ENCODE peak calls at places on chromosomes 6 and 20, in ten cellular contexts. N is pancreas; B is left lung; J is colonic mucosa; E is mammary epithelial cell; K is lower lobe of right lung; X is NT2/D1; I is CD8-positive, alpha-beta T cell; V is spleen; F is tibial nerve. O is an unnamed sample. For H3K4me1 and H3K9me3, the result is how much of the 10 kb centered on the place peaks cover.

GRCh38 chr6:20202070-20202658 is 10.1 kb downstream of the MBOAT1 start:
- DNase-seq in K (no peak), J (no peak), V (no peak), N (no peak), B (no peak), X (no peak), E (peak), I (no peak), F (no peak), O (no peak)

GRCh38 chr6:1027109-1027794 is 284.6 kb upstream of the FOXQ1 start:
- DNase-seq in E (peak), I (no peak), F (no peak), K (no peak), B (no peak), V (no peak), J (no peak), X (no peak), N (no peak), O (no peak)

GRCh38 chr6:56891754-56892153 is 63.2 kb upstream of the BEND6 start:
- DNase-seq in J (no peak), B (no peak), E (no peak), N (no peak), X (no peak), K (no peak), I (no peak), F (no peak), V (no peak), O (no peak)

GRCh38 chr6:148342146-148343027 is at the start of gene SASH1:
- DNase-seq in E (peak), F (peak), J (peak), B (peak), I (no peak), N (peak), K (peak), X (peak), V (peak), O (peak)

GRCh38 chr6:38443750-38444149 is 196.0 kb downstream of the BTBD9 start:
- DNase-seq in N (no peak), F (no peak), I (no peak), K (no peak), E (no peak), V (no peak), B (no peak), J (no peak), X (no peak), O (no peak)

GRCh38 chr6:73579851-73580246 is 59.0 kb upstream of the EEF1A1 start:
- DNase-seq in E (peak), F (peak), J (no peak), B (no peak), V (no peak), K (no peak), I (no peak), X (peak), N (no peak), O (no peak)

GRCh38 chr6:12903246-12903645 is 186.7 kb downstream of the PHACTR1 start:
- DNase-seq in B (no peak), I (no peak), N (no peak), J (no peak), K (no peak), E (no peak), F (peak), X (no peak), V (no peak), O (no peak)

GRCh38 chr6:127190552-127190951 is 72.1 kb downstream of the RSPO3 start:
- DNase-seq in K (no peak), X (no peak), B (no peak), J (no peak), F (no peak), N (no peak), I (no peak), V (no peak), E (no peak), O (no peak)

GRCh38 chr20:9488063-9488462 is 26.3 kb upstream of the LAMP5 start:
- DNase-seq in I (no peak), K (no peak), E (no peak), B (no peak), F (no peak), V (no peak), J (no peak), X (no peak), N (no peak), O (no peak)
- H3K4me3 ChIP-seq in I (no peak), K (no peak), E (no peak), B (no peak), F (no peak), V (no peak), J (no peak), X (no peak), N (no peak), O (no peak)

DNA sequence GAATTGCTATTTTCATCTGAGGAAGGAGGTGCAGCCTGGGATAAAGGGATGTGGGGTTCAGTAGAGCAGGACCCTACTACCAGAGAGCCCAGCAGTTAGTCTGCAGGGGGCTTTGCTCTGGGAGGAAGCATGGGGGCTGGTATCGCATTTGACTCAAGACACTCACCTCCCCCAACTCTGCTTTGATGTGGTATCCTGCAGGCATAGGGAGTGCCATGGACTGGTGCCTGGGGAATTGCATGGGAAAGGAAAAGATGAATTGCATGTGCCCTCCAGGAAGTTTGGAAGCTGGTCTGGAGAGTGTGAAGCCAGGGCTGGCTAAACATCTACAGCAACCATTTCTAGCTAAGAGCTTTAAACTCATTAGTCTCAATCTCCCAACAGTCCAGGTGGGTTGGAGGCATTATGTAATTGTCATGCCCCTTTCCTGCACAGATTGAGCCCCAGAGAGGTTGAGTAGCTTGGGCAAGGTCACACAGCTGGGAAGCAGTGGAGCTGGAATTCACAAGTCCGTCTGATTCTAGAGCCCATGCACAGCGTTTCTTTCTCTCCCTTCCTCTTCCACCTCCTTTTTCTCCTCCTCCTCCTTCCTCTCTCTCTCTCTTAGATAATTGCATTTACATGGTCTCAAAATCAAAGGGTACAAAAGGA is 26.2 kb upstream of the PNPLA1 start:
- DNase-seq in V (no peak), E (no peak), B (no peak), N (no peak), J (no peak), I (no peak), F (no peak), K (no peak), X (no peak), O (no peak)
- H3K4me1 ChIP-seq in V (under half), E (under half), B (under half), N (under half), J (under half), I (under half), F (under half), K (under half), X (under half), O (under half)

GRCh38 chr6:11069760-11070159 is 23.9 kb upstream of the SMIM13 start:
- DNase-seq in J (no peak), B (no peak), K (no peak), I (no peak), X (no peak), V (no peak), F (no peak), N (no peak), E (peak), O (no peak)
- H3K9me3 ChIP-seq in J (under half), B (under half), K (under half), I (under half), X (under half), V (under half), F (under half), N (under half), E (under half), O (under half)

DNA sequence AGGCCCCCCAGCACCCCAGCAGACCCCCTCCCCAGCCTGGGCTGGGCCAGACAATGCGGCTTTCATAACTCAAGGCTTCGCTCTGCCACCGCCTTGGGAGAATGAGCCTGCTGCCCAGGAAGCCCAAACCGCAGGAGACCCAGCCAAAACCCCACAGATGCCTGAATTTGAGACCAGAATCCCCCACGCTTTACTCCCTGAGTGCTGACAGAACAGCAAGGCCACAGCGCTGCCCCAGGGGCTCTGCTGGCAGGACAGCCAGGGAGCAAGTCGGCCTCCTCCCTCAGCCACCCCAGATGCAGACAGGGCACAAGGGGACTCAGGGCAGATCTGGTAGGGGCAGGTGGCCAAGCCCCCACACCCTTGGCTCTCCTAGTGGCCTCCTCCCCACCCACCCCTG is 2.2 kb downstream of the MDFI start:
- DNase-seq in B (no peak), E (no peak), J (no peak), X (no peak), V (no peak), I (no peak), N (no peak), F (no peak), K (peak), O (peak)
- H3K4me3 ChIP-seq in B (no peak), E (no peak), J (no peak), X (no peak), V (no peak), I (no peak), N (no peak), F (no peak), K (no peak), O (no peak)

GRCh38 chr6:14283600-14284235 is 166.1 kb downstream of the CD83 start:
- DNase-seq in B (no peak), N (no peak), E (no peak), K (no peak), J (no peak), I (no peak), X (no peak), F (no peak), V (no peak), O (no peak)
- H3K4me1 ChIP-seq in B (under half), N (under half), E (under half), K (under half), J (under half), I (under half), X (under half), F (under half), V (under half), O (under half)

O was measured in right cardiac atrium.